ENCODE peak calls at places on chromosome 4, in six cellular contexts. One of them, this sample, is unnamed.

GRCh38 chr4:102437111-102437510 is 64.0 kb upstream of the NFKB1 start:
- DNase-seq in body of pancreas: no peak
- DNase-seq in natural killer cell treated with Interleukin-12 subunit alpha and Interleukin-12 subunit beta and Interleukin-15 and Interleukin-18, amount 100 ng/mL, for 72 hours: no peak
- DNase-seq in AG09309: no peak
- DNase-seq in lung microvascular endothelial cell: no peak
- DNase-seq in putamen: no peak
- DNase-seq in this sample: no peak

GRCh38 chr4:1490011-1490905 is 84.0 kb upstream of the NKX1-1 start:
- DNase-seq in lung microvascular endothelial cell: no peak
- DNase-seq in putamen: no peak
- DNase-seq in AG09309: no peak
- DNase-seq in body of pancreas: peak
- DNase-seq in natural killer cell treated with Interleukin-12 subunit alpha and Interleukin-12 subunit beta and Interleukin-15 and Interleukin-18, amount 100 ng/mL, for 72 hours: peak
- DNase-seq in this sample: no peak

GRCh38 chr4:74062954-74063353 is 24.5 kb upstream of the CXCL3 start:
- DNase-seq in lung microvascular endothelial cell: no peak
- DNase-seq in putamen: no peak
- DNase-seq in natural killer cell treated with Interleukin-12 subunit alpha and Interleukin-12 subunit beta and Interleukin-15 and Interleukin-18, amount 100 ng/mL, for 72 hours: no peak
- DNase-seq in body of pancreas: no peak
- DNase-seq in AG09309: no peak
- DNase-seq in this sample: no peak

GRCh38 chr4:26380740-26381139 is 59.9 kb downstream of the RBPJ start:
- DNase-seq in putamen: no peak
- DNase-seq in body of pancreas: no peak
- DNase-seq in AG09309: no peak
- DNase-seq in lung microvascular endothelial cell: no peak
- DNase-seq in natural killer cell treated with Interleukin-12 subunit alpha and Interleukin-12 subunit beta and Interleukin-15 and Interleukin-18, amount 100 ng/mL, for 72 hours: no peak
- DNase-seq in this sample: no peak

GRCh38 chr4:11487876-11488545 is 59.3 kb upstream of the HS3ST1 start:
- DNase-seq in natural killer cell treated with Interleukin-12 subunit alpha and Interleukin-12 subunit beta and Interleukin-15 and Interleukin-18, amount 100 ng/mL, for 72 hours: no peak
- DNase-seq in body of pancreas: no peak
- DNase-seq in lung microvascular endothelial cell: no peak
- DNase-seq in AG09309: no peak
- DNase-seq in putamen: no peak
- DNase-seq in this sample: no peak

GRCh38 chr4:106773106-106773905 is 262.8 kb downstream of the DKK2 start:
- DNase-seq in AG09309: peak
- DNase-seq in natural killer cell treated with Interleukin-12 subunit alpha and Interleukin-12 subunit beta and Interleukin-15 and Interleukin-18, amount 100 ng/mL, for 72 hours: no peak
- DNase-seq in lung microvascular endothelial cell: no peak
- DNase-seq in putamen: no peak
- DNase-seq in body of pancreas: no peak
- DNase-seq in this sample: no peak

GRCh38 chr4:114334808-114335739 is 263.5 kb upstream of the UGT8 start:
- DNase-seq in natural killer cell treated with Interleukin-12 subunit alpha and Interleukin-12 subunit beta and Interleukin-15 and Interleukin-18, amount 100 ng/mL, for 72 hours: no peak
- DNase-seq in putamen: no peak
- DNase-seq in AG09309: peak
- DNase-seq in lung microvascular endothelial cell: peak
- DNase-seq in body of pancreas: no peak
- DNase-seq in this sample: no peak

GRCh38 chr4:1330761-1331590 is 16.0 kb upstream of the UVSSA start:
- DNase-seq in putamen: no peak
- DNase-seq in lung microvascular endothelial cell: no peak
- DNase-seq in body of pancreas: no peak
- DNase-seq in AG09309: no peak
- DNase-seq in natural killer cell treated with Interleukin-12 subunit alpha and Interleukin-12 subunit beta and Interleukin-15 and Interleukin-18, amount 100 ng/mL, for 72 hours: no peak
- DNase-seq in this sample: no peak

GRCh38 chr4:15654556-15655222 is 468 bp downstream of the FBXL5 start:
- DNase-seq in putamen: peak
- DNase-seq in natural killer cell treated with Interleukin-12 subunit alpha and Interleukin-12 subunit beta and Interleukin-15 and Interleukin-18, amount 100 ng/mL, for 72 hours: peak
- DNase-seq in lung microvascular endothelial cell: peak
- DNase-seq in AG09309: no peak
- DNase-seq in body of pancreas: peak
- DNase-seq in this sample: peak

GRCh38 chr4:19936471-19936870 is 315.2 kb upstream of the SLIT2 start:
- DNase-seq in lung microvascular endothelial cell: no peak
- DNase-seq in natural killer cell treated with Interleukin-12 subunit alpha and Interleukin-12 subunit beta and Interleukin-15 and Interleukin-18, amount 100 ng/mL, for 72 hours: no peak
- DNase-seq in body of pancreas: no peak
- DNase-seq in AG09309: peak
- DNase-seq in putamen: no peak
- DNase-seq in this sample: no peak

GRCh38 chr4:11514780-11515432 is 86.2 kb upstream of the HS3ST1 start:
- DNase-seq in AG09309: no peak
- DNase-seq in natural killer cell treated with Interleukin-12 subunit alpha and Interleukin-12 subunit beta and Interleukin-15 and Interleukin-18, amount 100 ng/mL, for 72 hours: no peak
- DNase-seq in lung microvascular endothelial cell: peak
- DNase-seq in body of pancreas: no peak
- DNase-seq in putamen: no peak
- DNase-seq in this sample: peak

GRCh38 chr4:171025776-171026175 is 787.4 kb upstream of the GALNTL6 start:
- DNase-seq in lung microvascular endothelial cell: no peak
- DNase-seq in natural killer cell treated with Interleukin-12 subunit alpha and Interleukin-12 subunit beta and Interleukin-15 and Interleukin-18, amount 100 ng/mL, for 72 hours: no peak
- DNase-seq in AG09309: no peak
- DNase-seq in putamen: no peak
- DNase-seq in body of pancreas: no peak
- DNase-seq in this sample: no peak

GRCh38 chr4:151356510-151356909 is 31.1 kb upstream of the SH3D19 start:
- DNase-seq in lung microvascular endothelial cell: no peak
- DNase-seq in AG09309: no peak
- DNase-seq in putamen: no peak
- DNase-seq in natural killer cell treated with Interleukin-12 subunit alpha and Interleukin-12 subunit beta and Interleukin-15 and Interleukin-18, amount 100 ng/mL, for 72 hours: no peak
- DNase-seq in body of pancreas: no peak
- DNase-seq in this sample: peak

GRCh38 chr4:166146806-166147540 is 273.9 kb downstream of the TLL1 start:
- DNase-seq in body of pancreas: no peak
- DNase-seq in putamen: no peak
- DNase-seq in AG09309: no peak
- DNase-seq in natural killer cell treated with Interleukin-12 subunit alpha and Interleukin-12 subunit beta and Interleukin-15 and Interleukin-18, amount 100 ng/mL, for 72 hours: no peak
- DNase-seq in lung microvascular endothelial cell: peak
- DNase-seq in this sample: no peak

GRCh38 chr4:152398060-152398459 is 137.8 kb downstream of the FBXW7 start:
- DNase-seq in body of pancreas: no peak
- DNase-seq in natural killer cell treated with Interleukin-12 subunit alpha and Interleukin-12 subunit beta and Interleukin-15 and Interleukin-18, amount 100 ng/mL, for 72 hours: no peak
- DNase-seq in AG09309: no peak
- DNase-seq in lung microvascular endothelial cell: peak
- DNase-seq in putamen: no peak
- DNase-seq in this sample: peak

This sample was measured in dermis blood vessel endothelial cell.